ENCODE peak calls at places on chromosomes 3 and 15, in nine cellular contexts. T is heart left ventricle, Z is AG04450, L is psoas muscle, B is OCI-LY7, P is A549, E is dorsolateral prefrontal cortex, C is upper lobe of right lung, A is endothelial cell of umbilical vein. V is an unnamed sample.

GRCh38 chr3:30641612-30642251 is 35.3 kb downstream of the TGFBR2 start:
- DNase-seq in T (no peak), Z (no peak), L (no peak), B (no peak), P (no peak), E (no peak), C (no peak), A (no peak), V (no peak)

GRCh38 chr3:43737001-43737440 is 46.3 kb downstream of the ABHD5 start:
- DNase-seq in T (no peak), Z (no peak), L (no peak), B (no peak), P (no peak), E (no peak), C (no peak), A (no peak), V (no peak)

GRCh38 chr3:157533298-157533870 is 30.2 kb upstream of the VEPH1 start:
- DNase-seq in T (no peak), Z (peak), L (no peak), B (no peak), P (no peak), E (no peak), C (no peak), A (peak), V (peak)

GRCh38 chr3:57015912-57016311 is 44.6 kb upstream of the SPATA12 start:
- DNase-seq in T (no peak), Z (no peak), L (no peak), B (peak), P (no peak), E (no peak), C (no peak), A (no peak), V (no peak)

GRCh38 chr3:185716436-185717090 is 108.3 kb downstream of the IGF2BP2 start:
- DNase-seq in T (no peak), Z (no peak), L (no peak), B (no peak), P (no peak), E (no peak), C (no peak), A (peak), V (no peak)

GRCh38 chr15:56019060-56019793 is 25.8 kb upstream of the NEDD4 start:
- DNase-seq in T (no peak), Z (no peak), L (no peak), B (no peak), P (no peak), E (no peak), C (no peak), A (no peak), V (no peak)

GRCh38 chr3:114178770-114179368 is at the start of gene DRD3:
- DNase-seq in T (no peak), Z (peak), L (no peak), B (no peak), P (no peak), E (no peak), C (no peak), A (peak), V (peak)

GRCh38 chr3:185992801-185993467 is 55.1 kb upstream of the TRA2B start:
- DNase-seq in T (no peak), Z (peak), L (no peak), B (no peak), P (no peak), E (peak), C (no peak), A (no peak), V (peak)

GRCh38 chr15:31554261-31554660 is 227.6 kb downstream of the KLF13 start:
- DNase-seq in T (peak), Z (peak), L (peak), B (no peak), P (no peak), E (peak), C (no peak), A (peak), V (peak)

GRCh38 chr15:31307270-31308184 is 19.1 kb upstream of the KLF13 start:
- DNase-seq in T (no peak), Z (no peak), L (no peak), B (peak), P (no peak), E (no peak), C (no peak), A (no peak), V (no peak)

GRCh38 chr3:117105650-117106049 is 396.1 kb downstream of the TUSC7 start:
- DNase-seq in T (no peak), Z (peak), L (no peak), B (no peak), P (no peak), E (no peak), C (no peak), A (no peak), V (peak)

GRCh38 chr3:123750659-123751420 is 133.3 kb downstream of the MYLK start:
- DNase-seq in T (no peak), Z (peak), L (no peak), B (no peak), P (peak), E (no peak), C (no peak), A (peak), V (peak)

GRCh38 chr3:191275751-191276150 is 53.4 kb upstream of the CCDC50 start:
- DNase-seq in T (no peak), Z (no peak), L (no peak), B (no peak), P (no peak), E (no peak), C (no peak), A (no peak), V (no peak)

GRCh38 chr15:51267714-51268105 is 70.7 kb downstream of the CYP19A1 start:
- DNase-seq in T (no peak), Z (no peak), L (no peak), B (no peak), P (peak), E (no peak), C (no peak), A (no peak), V (no peak)

GRCh38 chr3:23834082-23834870 is 28.5 kb downstream of the UBE2E1 start:
- DNase-seq in T (no peak), Z (no peak), L (no peak), B (peak), P (no peak), E (no peak), C (no peak), A (peak), V (no peak)

GRCh38 chr3:32457971-32458471 is 44.6 kb downstream of the CMTM6 start:
- DNase-seq in T (no peak), Z (no peak), L (no peak), B (peak), P (no peak), E (no peak), C (no peak), A (peak), V (no peak)

GRCh38 chr3:188649521-188649920 is 495.6 kb downstream of the LPP start:
- DNase-seq in T (no peak), Z (no peak), L (no peak), B (no peak), P (no peak), E (no peak), C (no peak), A (no peak), V (no peak)

GRCh38 chr3:127630811-127631714 is 2.1 kb downstream of the PODXL2 start:
- DNase-seq in T (no peak), Z (no peak), L (no peak), B (no peak), P (no peak), E (no peak), C (peak), A (no peak), V (no peak)

GRCh38 chr3:115254492-115255196 is 107.6 kb upstream of the ZBTB20 start:
- DNase-seq in T (peak), Z (no peak), L (no peak), B (no peak), P (no peak), E (no peak), C (peak), A (no peak), V (no peak)

GRCh38 chr3:14145670-14146380 is 21.0 kb downstream of the TMEM43 start:
- DNase-seq in T (no peak), Z (no peak), L (no peak), B (no peak), P (no peak), E (no peak), C (no peak), A (no peak), V (no peak)

GRCh38 chr15:61389334-61390028 is 160.4 kb upstream of the RORA start:
- DNase-seq in T (no peak), Z (no peak), L (no peak), B (no peak), P (no peak), E (no peak), C (no peak), A (no peak), V (no peak)

GRCh38 chr15:26048669-26049068 is 185.5 kb upstream of the ATP10A start:
- DNase-seq in T (no peak), Z (no peak), L (no peak), B (no peak), P (no peak), E (no peak), C (no peak), A (no peak), V (no peak)

GRCh38 chr3:69409831-69410230 is 23.9 kb upstream of the FRMD4B start:
- DNase-seq in T (no peak), Z (no peak), L (no peak), B (no peak), P (no peak), E (no peak), C (no peak), A (no peak), V (no peak)

GRCh38 chr15:94791516-94791915 is 560.2 kb downstream of the MCTP2 start:
- DNase-seq in T (no peak), Z (no peak), L (no peak), B (no peak), P (no peak), E (no peak), C (no peak), A (no peak), V (no peak)

GRCh38 chr3:169760479-169760878 is 4.4 kb downstream of the TERC start:
- DNase-seq in T (no peak), Z (no peak), L (no peak), B (no peak), P (no peak), E (no peak), C (no peak), A (no peak), V (peak)

GRCh38 chr15:72197460-72198409 is at the start of gene GRAMD2A:
- DNase-seq in T (no peak), Z (no peak), L (peak), B (no peak), P (no peak), E (no peak), C (peak), A (no peak), V (no peak)

GRCh38 chr3:172678068-172678467 is 32.8 kb downstream of the NCEH1 start:
- DNase-seq in T (no peak), Z (no peak), L (no peak), B (no peak), P (no peak), E (no peak), C (no peak), A (no peak), V (no peak)

GRCh38 chr15:50463423-50464358 is 39.5 kb downstream of the USP8 start:
- DNase-seq in T (no peak), Z (peak), L (no peak), B (no peak), P (no peak), E (no peak), C (no peak), A (peak), V (peak)

GRCh38 chr3:137572931-137573330 is 191.2 kb upstream of the SOX14 start:
- DNase-seq in T (no peak), Z (no peak), L (no peak), B (no peak), P (no peak), E (no peak), C (no peak), A (no peak), V (no peak)

GRCh38 chr15:36808401-36809160 is 229.2 kb downstream of the CDIN1 start:
- DNase-seq in T (no peak), Z (no peak), L (no peak), B (no peak), P (no peak), E (no peak), C (no peak), A (peak), V (peak)

GRCh38 chr3:106349191-106349881 is 480.5 kb upstream of the CBLB start:
- DNase-seq in T (no peak), Z (no peak), L (no peak), B (no peak), P (no peak), E (no peak), C (no peak), A (peak), V (no peak)

GRCh38 chr15:52247032-52247431 is 48.6 kb downstream of the MYO5C start:
- DNase-seq in T (no peak), Z (peak), L (no peak), B (no peak), P (no peak), E (no peak), C (no peak), A (no peak), V (peak)

GRCh38 chr3:188863999-188864406 is 307.8 kb upstream of the TPRG1 start:
- DNase-seq in T (no peak), Z (peak), L (no peak), B (no peak), P (no peak), E (no peak), C (no peak), A (no peak), V (no peak)

GRCh38 chr3:72625616-72626337 is 222.5 kb downstream of the SHQ1 start:
- DNase-seq in T (no peak), Z (no peak), L (no peak), B (no peak), P (peak), E (no peak), C (no peak), A (no peak), V (no peak)

GRCh38 chr3:43770426-43771103 is 79.8 kb downstream of the ABHD5 start:
- DNase-seq in T (peak), Z (no peak), L (peak), B (no peak), P (peak), E (no peak), C (peak), A (peak), V (peak)

GRCh38 chr3:4001976-4002375 is 202.7 kb downstream of the LRRN1 start:
- DNase-seq in T (no peak), Z (no peak), L (no peak), B (no peak), P (no peak), E (no peak), C (no peak), A (no peak), V (no peak)

GRCh38 chr3:177050466-177051237 is 146.6 kb downstream of the TBL1XR1 start:
- DNase-seq in T (no peak), Z (peak), L (no peak), B (peak), P (peak), E (no peak), C (no peak), A (peak), V (peak)

GRCh38 chr3:147654827-147655226 is 245.7 kb downstream of the ZIC1 start:
- DNase-seq in T (no peak), Z (no peak), L (no peak), B (no peak), P (no peak), E (no peak), C (no peak), A (no peak), V (peak)
- H3K27ac ChIP-seq in T (peak), Z (no peak), L (peak), B (no peak), P (no peak), E (no peak), C (no peak), A (no peak), V (no peak)

GRCh38 chr15:67253103-67253502 is 1.4 kb downstream of the AAGAB start:
- DNase-seq in T (no peak), Z (no peak), L (no peak), B (no peak), P (no peak), E (no peak), C (no peak), A (no peak), V (no peak)
- H3K4me3 ChIP-seq in T (no peak), Z (peak), L (peak), B (peak), P (peak), E (peak), C (peak), A (no peak), V (peak)

DNA sequence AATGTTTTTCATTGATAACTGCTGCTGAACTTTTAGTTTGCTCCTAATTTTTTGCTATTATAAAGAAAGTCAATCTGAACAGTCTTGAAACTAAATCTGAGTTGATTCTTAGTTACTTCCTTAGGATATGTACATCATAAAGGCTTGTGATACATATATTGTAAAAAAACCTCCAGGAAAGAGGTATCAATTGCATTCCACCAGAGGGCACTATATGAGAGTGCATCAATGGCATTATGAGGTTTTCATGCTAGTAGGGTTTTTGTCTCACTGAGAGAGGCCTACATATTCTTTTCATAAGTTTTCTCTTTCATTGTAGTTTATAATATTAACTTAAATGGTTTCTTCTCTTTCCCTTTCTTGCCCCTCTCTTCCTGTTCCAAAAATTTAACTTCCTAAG is 46.9 kb downstream of the PIK3R4 start:
- DNase-seq in T (no peak), Z (no peak), L (no peak), B (peak), P (peak), E (no peak), C (no peak), A (peak), V (peak)
- TF ChIP-seq CTCF in T (no peak), Z (peak), L (peak), B (peak), P (peak), E (no peak), C (peak), A (peak), V (peak)

GRCh38 chr3:41265823-41266273 is 66.5 kb downstream of the CTNNB1 start:
- DNase-seq in T (no peak), Z (peak), L (no peak), B (no peak), P (no peak), E (no peak), C (no peak), A (peak), V (peak)
- H3K27ac ChIP-seq in T (no peak), Z (no peak), L (no peak), B (no peak), P (peak), E (no peak), C (no peak), A (no peak), V (peak)

DNA sequence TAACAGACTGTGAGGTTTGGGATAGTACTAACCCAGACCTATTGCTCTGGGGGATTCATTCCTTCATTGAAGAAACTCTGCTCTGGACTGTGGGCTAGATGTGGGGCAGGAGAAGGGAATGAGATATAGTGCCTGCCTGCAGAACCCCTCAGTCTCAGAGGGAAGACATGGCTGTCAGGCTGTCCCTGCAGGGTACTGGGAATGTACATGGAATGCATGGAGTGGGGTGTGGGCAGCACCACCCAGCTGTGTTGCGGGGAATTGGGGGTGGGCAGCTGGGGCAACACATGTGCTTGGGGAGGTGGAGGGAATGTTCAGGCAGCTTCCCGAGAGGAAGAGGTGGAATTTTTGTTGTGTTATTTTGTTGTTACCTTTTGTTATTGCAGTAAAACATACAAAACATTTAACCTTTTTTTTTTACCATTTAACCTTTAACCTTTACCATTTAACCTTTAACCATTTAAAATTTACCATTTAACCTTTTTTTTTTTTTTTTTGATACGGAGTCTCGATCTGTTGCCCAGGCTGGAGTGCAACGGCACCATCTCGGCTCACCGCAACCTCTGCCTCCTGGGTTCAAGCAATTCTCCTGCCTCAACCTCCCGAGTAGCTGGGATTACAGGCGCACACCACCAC is 7.3 kb downstream of the PAQR5 start:
- DNase-seq in T (no peak), Z (no peak), L (no peak), B (no peak), P (peak), E (no peak), C (peak), A (no peak), V (no peak)
- H3K4me3 ChIP-seq in T (no peak), Z (no peak), L (no peak), B (no peak), P (peak), E (no peak), C (no peak), A (no peak), V (no peak)

GRCh38 chr3:45906681-45907220 is 20.4 kb downstream of the CCR9 start:
- DNase-seq in T (no peak), Z (peak), L (peak), B (peak), P (no peak), E (no peak), C (no peak), A (peak), V (peak)
- TF ChIP-seq CTCF in T (peak), Z (peak), L (peak), B (peak), P (no peak), E (no peak), C (peak), A (peak), V (peak)

GRCh38 chr3:55490194-55490913 is 3.2 kb upstream of the WNT5A start:
- DNase-seq in T (no peak), Z (no peak), L (no peak), B (peak), P (no peak), E (no peak), C (no peak), A (no peak), V (no peak)
- H3K27ac ChIP-seq in T (no peak), Z (no peak), L (no peak), B (no peak), P (no peak), E (no peak), C (no peak), A (no peak), V (no peak)

GRCh38 chr3:197508511-197508910 is 47.3 kb downstream of the BDH1 start:
- DNase-seq in T (no peak), Z (no peak), L (no peak), B (no peak), P (no peak), E (no peak), C (no peak), A (no peak), V (no peak)

GRCh38 chr3:197507541-197507940 is 48.2 kb downstream of the BDH1 start:
- DNase-seq in T (no peak), Z (no peak), L (no peak), B (no peak), P (no peak), E (no peak), C (no peak), A (no peak), V (no peak)

GRCh38 chr3:197510642-197511018 is 45.1 kb downstream of the BDH1 start:
- DNase-seq in T (peak), Z (no peak), L (no peak), B (no peak), P (no peak), E (no peak), C (no peak), A (no peak), V (no peak)

GRCh38 chr3:197508051-197508451 is 47.7 kb downstream of the BDH1 start:
- DNase-seq in T (no peak), Z (no peak), L (no peak), B (no peak), P (no peak), E (no peak), C (no peak), A (no peak), V (no peak)

GRCh38 chr3:197508924-197509775 is 46.6 kb downstream of the BDH1 start:
- DNase-seq in T (no peak), Z (no peak), L (no peak), B (no peak), P (no peak), E (no peak), C (no peak), A (no peak), V (no peak)
- H3K4me3 ChIP-seq in T (no peak), Z (peak), L (peak), B (no peak), P (no peak), E (peak), C (peak), A (no peak), V (no peak)

GRCh38 chr3:134772591-134772990 is 22.5 kb upstream of the EPHB1 start:
- DNase-seq in T (no peak), Z (no peak), L (no peak), B (no peak), P (no peak), E (no peak), C (no peak), A (no peak), V (no peak)
- TF ChIP-seq CTCF in T (no peak), Z (no peak), L (no peak), B (no peak), P (no peak), E (no peak), C (no peak), A (no peak), V (no peak)

V was measured in brain microvascular endothelial cell.